ENCODE peak calls at places on chromosome 19, in six cellular contexts. O is SK-N-SH, J is psoas muscle, Q is hepatocyte, S is MM.1S, I is coronary artery. L is an unnamed sample.

GRCh38 chr19:4083677-4084546 is 17.2 kb upstream of the ZBTB7A start:
- DNase-seq in O (no peak), S (no peak), I (no peak), Q (peak), J (peak), L (no peak)

GRCh38 chr19:1752757-1753728 is at the start of gene ONECUT3:
- DNase-seq in O (no peak), J (no peak), Q (peak), I (no peak), S (no peak), L (no peak)

GRCh38 chr19:38844093-38844686 is 5.6 kb downstream of the HNRNPL start:
- DNase-seq in I (no peak), O (no peak), J (no peak), S (no peak), Q (no peak), L (no peak)

GRCh38 chr19:51811344-51811743 is 16.4 kb downstream of the FPR3 start:
- DNase-seq in O (no peak), I (no peak), S (no peak), J (peak), Q (no peak), L (no peak)

GRCh38 chr19:35264281-35265125 is 4.3 kb upstream of the USF2 start:
- DNase-seq in J (no peak), Q (no peak), I (peak), O (no peak), S (no peak), L (no peak)

GRCh38 chr19:47561440-47562045 is 11.4 kb downstream of the ZNF541 start:
- DNase-seq in J (no peak), Q (no peak), I (no peak), S (peak), O (no peak), L (no peak)

GRCh38 chr19:41871573-41872383 is 5.3 kb upstream of the CD79A start:
- DNase-seq in J (no peak), Q (no peak), S (peak), O (peak), I (no peak), L (peak)

GRCh38 chr19:51023946-51024345 is 2.5 kb downstream of the KLK11 start:
- DNase-seq in I (no peak), S (no peak), O (no peak), Q (no peak), J (no peak), L (no peak)

GRCh38 chr19:4059931-4060620 is 6.6 kb downstream of the ZBTB7A start:
- DNase-seq in S (no peak), J (peak), I (peak), O (no peak), Q (peak), L (peak)

GRCh38 chr19:495440-496332 is 600 bp upstream of the MADCAM1 start:
- DNase-seq in O (peak), I (no peak), S (no peak), Q (peak), J (peak), L (peak)

GRCh38 chr19:40223135-40223822 is 3.2 kb downstream of the CCNP start:
- DNase-seq in S (no peak), J (no peak), I (no peak), Q (no peak), O (no peak), L (peak)

GRCh38 chr19:17107546-17108452 is 32.2 kb downstream of the MYO9B start:
- DNase-seq in O (peak), Q (peak), I (peak), S (no peak), J (peak), L (no peak)

GRCh38 chr19:12938536-12939291 is at the start of gene CALR:
- DNase-seq in J (no peak), Q (peak), I (no peak), S (peak), O (no peak), L (no peak)

GRCh38 chr19:1045247-1045603 is 5.3 kb downstream of the ABCA7 start:
- DNase-seq in J (peak), O (peak), S (peak), Q (no peak), I (no peak), L (peak)

GRCh38 chr19:48403606-48404005 is 10.1 kb downstream of the GRIN2D start:
- DNase-seq in Q (peak), S (peak), O (peak), J (no peak), I (no peak), L (peak)

GRCh38 chr19:47511128-47511517 is 3.7 kb downstream of the NAPA start:
- DNase-seq in J (peak), O (no peak), Q (no peak), S (no peak), I (peak), L (no peak)

GRCh38 chr19:45632468-45633196 is 6.6 kb downstream of the EML2 start:
- DNase-seq in Q (peak), O (peak), S (no peak), I (peak), J (peak), L (no peak)

GRCh38 chr19:13097331-13098258 is 5.1 kb downstream of the LYL1 start:
- DNase-seq in Q (no peak), O (no peak), I (no peak), S (no peak), J (peak), L (no peak)

GRCh38 chr19:46546194-46546896 is 50.7 kb upstream of the PNMA8B start:
- DNase-seq in O (peak), J (no peak), Q (peak), I (no peak), S (no peak), L (no peak)

GRCh38 chr19:42606660-42607351 is 12.1 kb upstream of the CEACAM8 start:
- DNase-seq in J (peak), I (no peak), O (peak), S (peak), Q (peak), L (peak)

GRCh38 chr19:46613525-46613924 is 11.4 kb downstream of the PTGIR start:
- DNase-seq in J (no peak), Q (no peak), O (no peak), S (no peak), I (no peak), L (peak)

GRCh38 chr19:12789098-12789903 is 2.0 kb upstream of the JUNB start:
- DNase-seq in S (peak), O (no peak), Q (no peak), I (no peak), J (no peak), L (no peak)

GRCh38 chr19:10412257-10412977 is 7.9 kb upstream of the PDE4A start:
- DNase-seq in I (no peak), S (peak), O (no peak), J (no peak), Q (no peak), L (peak)

DNA sequence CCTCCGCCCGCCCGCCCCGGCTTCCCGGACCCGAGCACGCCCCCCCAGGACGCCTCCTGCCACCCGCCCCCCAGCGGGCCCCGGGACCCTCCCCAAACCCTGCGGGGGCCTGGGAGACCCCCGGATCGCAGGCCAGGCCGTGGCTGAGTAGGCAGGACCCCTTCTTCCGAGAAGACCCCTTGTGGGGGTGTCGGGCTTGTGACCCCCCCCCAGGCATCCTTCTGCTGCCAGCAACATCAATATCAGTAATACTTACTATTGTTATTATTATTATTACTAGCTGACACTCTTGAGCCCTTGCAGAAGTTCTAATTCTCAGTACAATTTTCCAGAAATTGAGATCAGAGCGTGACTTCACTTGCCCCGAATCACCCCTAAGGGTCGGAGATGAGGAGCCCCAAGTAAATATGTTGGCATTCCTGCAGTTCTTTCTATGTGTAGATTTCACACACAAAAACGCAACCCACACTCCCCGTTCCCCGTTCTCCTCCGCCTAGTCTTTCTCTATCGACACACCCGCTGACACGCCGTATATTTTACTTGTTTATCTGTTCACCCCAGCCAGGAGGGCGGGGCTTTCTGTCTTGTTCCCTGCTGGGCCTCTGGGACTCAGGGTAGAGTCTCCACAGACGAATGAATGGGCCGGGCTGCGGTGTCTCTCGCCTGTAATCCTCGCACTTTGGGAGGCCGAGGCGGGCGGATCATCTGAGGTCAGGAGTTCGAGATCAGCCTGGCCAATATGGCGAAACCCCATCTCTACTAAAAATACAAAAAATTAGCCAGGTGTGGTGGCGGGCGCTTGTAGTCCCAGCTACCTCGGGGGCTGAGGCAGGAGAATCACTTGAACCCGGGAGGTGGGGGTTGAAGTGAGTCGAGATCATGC is 14.7 kb downstream of the TLE5 start:
- DNase-seq in O (peak), Q (peak), I (peak), J (peak), S (peak), L (peak)
- H3K27ac ChIP-seq in O (no peak), Q (peak), I (peak), J (peak), S (no peak), L (peak)

DNA sequence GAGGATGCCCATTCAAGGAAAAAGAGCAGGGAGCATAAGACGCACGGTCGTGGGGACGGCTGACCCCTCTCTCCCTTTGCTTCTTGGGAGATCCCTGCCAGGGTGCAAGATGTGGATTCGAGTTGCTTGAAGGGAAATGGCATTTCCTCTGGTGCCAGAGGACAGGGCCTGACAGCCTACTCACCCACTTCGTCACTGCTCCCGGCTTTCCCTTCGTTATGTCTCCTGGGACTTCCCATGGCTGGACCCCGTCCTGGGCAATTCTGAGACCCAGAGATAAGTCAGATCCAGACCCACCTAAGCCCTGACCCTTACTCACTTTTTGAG is 1.2 kb downstream of the TBC1D17 start:
- DNase-seq in J (no peak), O (no peak), Q (no peak), I (no peak), S (no peak), L (no peak)
- H3K4me3 ChIP-seq in J (peak), O (peak), Q (peak), I (peak), S (peak), L (no peak)

DNA sequence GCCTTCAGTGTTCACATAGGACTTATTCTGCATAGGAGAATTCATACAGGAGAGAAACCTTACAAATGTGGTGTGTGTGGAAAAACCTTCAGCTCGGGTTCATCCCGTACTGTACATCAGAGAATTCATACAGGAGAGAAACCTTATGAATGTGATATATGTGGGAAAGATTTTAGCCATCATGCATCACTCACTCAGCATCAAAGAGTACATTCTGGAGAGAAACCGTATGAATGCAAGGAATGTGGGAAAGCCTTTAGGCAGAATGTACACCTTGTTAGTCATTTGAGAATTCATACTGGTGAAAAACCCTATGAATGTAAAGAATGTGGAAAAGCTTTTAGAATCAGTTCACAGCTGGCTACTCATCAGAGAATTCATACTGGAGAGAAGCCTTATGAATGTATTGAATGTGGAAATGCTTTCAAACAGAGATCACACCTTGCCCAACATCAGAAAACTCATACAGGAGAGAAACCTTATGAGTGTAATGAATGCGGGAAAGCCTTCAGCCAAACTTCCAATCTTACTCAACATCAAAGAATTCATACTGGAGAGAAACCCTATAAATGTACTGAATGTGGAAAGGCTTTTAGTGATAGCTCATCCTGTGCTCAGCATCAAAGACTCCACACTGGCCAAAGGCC is 13.4 kb upstream of the ZFP28 start:
- DNase-seq in O (no peak), Q (no peak), S (no peak), I (no peak), J (no peak), L (no peak)
- H3K27ac ChIP-seq in O (no peak), Q (no peak), S (no peak), I (no peak), J (no peak), L (no peak)

GRCh38 chr19:44542671-44543070 is 13.2 kb upstream of the CEACAM20 start:
- DNase-seq in S (no peak), Q (no peak), I (no peak), J (no peak), O (no peak), L (no peak)
- H3K4me3 ChIP-seq in S (no peak), Q (no peak), I (no peak), J (no peak), O (no peak), L (no peak)

GRCh38 chr19:9324584-9324962 is 594 bp downstream of the ZNF559 start:
- DNase-seq in S (no peak), I (no peak), Q (no peak), O (peak), J (no peak), L (no peak)
- H3K27ac ChIP-seq in S (peak), I (peak), Q (peak), O (peak), J (peak), L (peak)

DNA sequence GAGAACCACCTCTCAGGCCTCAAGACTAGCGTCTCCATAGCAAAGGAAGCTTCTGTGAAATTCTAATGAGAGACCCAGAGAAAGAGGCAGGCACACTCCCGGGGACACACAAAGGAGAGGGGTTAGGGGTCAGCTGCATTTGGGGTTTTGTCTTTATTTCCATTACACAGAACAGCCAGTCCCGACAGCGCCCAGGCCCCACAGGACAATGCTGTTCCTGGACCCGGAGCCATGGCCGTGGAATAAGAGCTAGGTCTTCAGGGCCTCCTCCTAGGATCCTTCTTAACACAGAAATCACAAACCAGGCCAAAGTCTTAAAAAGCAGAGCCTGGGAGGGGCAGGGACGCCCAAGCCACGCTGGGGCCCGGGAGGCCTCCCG is 22.8 kb downstream of the KCTD15 start:
- DNase-seq in S (no peak), J (no peak), Q (no peak), I (no peak), O (no peak), L (no peak)
- H3K4me3 ChIP-seq in S (peak), J (peak), Q (no peak), I (peak), O (no peak), L (peak)

DNA sequence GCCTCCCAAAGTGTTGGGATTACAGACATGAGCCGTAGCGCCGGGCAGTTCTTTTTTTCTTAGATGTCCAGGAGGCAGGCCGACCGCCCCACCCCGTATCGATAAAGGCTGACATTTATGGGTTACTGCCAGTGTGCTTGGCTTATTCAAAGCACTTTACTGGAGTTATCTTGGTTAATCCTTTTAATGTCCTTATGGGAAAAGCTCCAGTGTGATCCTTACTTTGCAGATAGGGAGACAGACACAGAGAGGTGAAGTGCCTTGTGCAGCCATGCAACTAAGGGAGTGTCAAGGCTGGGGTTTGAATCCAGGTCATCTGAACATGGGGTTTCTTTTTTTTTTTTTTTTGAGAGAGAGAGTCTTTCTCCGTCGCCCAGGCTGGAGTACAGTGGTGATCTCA is 19.2 kb downstream of the NCAN start:
- DNase-seq in S (no peak), J (no peak), I (no peak), Q (no peak), O (no peak), L (no peak)
- H3K27ac ChIP-seq in S (no peak), J (no peak), I (no peak), Q (no peak), O (no peak), L (no peak)

GRCh38 chr19:49441210-49441959 is at the start of gene SLC17A7:
- DNase-seq in S (no peak), O (peak), I (no peak), Q (peak), J (peak), L (no peak)

GRCh38 chr19:49441960-49442350 is 628 bp upstream of the SLC17A7 start:
- DNase-seq in S (no peak), I (no peak), O (peak), J (no peak), Q (no peak), L (no peak)

GRCh38 chr19:49442354-49442753 is 1.0 kb upstream of the SLC17A7 start:
- DNase-seq in O (no peak), S (no peak), I (no peak), Q (no peak), J (peak), L (no peak)

GRCh38 chr19:49439841-49440240 is 1.5 kb downstream of the SLC17A7 start:
- DNase-seq in S (no peak), J (no peak), O (no peak), Q (no peak), I (no peak), L (no peak)

DNA sequence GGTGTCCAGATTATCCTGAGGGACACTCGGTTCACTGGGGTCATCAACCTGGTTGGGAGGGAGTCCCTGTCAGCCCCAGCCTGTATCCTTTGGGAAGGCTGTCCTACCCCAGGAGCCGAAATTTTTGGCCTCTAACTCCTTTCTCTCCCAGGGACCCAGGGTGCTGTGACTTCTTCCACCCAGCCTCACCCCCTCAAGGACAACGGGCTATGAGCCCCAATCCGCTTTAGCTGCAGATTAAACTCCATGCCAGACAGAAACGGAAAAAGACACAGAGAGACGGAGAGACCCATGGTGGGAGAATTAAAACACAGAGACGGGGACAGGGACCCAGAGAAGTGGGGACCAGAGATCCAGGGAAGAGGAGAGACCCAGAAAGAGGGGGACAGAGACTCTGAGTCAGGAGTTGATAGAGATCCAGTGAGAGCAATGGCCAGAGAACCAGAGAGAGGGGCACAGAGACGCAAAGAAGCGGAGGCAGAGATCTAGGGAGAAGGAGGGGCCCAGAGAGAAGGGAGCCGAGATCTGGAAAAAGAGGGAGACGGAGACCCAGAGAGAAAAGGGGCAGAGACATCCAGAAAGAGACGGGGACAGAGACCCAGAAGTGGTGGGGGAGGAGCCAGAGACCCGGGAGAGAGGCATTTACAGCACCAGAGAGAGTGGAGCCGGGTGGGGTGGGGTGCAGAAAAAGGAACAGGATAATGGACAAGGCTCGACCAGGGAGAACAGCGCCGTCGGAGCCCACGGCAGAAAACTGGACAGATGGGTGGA is 703 bp downstream of the SLC17A7 start:
- DNase-seq in I (no peak), J (no peak), Q (no peak), O (no peak), S (no peak), L (no peak)
- H3K4me3 ChIP-seq in I (peak), J (peak), Q (no peak), O (peak), S (no peak), L (no peak)

DNA sequence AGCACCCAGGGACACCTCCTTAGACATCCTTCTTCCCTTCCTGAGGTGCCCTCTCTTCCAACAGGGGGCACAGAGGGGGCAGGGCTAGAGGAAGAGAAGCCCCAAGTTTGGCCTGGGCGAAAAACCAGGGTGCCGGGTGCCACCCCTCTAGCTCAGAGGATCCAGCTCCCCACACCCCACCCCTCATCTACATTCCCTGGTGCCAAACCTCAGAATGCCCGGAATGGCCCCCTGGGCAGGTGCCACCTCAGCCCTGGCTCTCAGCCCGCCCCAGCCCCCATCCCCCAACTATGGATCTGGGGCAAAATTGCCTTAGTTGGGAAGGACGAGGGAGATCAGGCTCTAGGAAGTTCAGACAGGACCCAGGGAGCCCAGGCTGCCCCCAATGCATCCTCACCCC is 2.0 kb downstream of the CNN1 start:
- DNase-seq in S (no peak), Q (no peak), J (no peak), I (no peak), O (no peak), L (no peak)
- H3K27ac ChIP-seq in S (no peak), Q (no peak), J (no peak), I (peak), O (no peak), L (no peak)

L was measured in CD4-positive, alpha-beta memory T cell.